ENCODE peak calls at places on chromosomes 11 and 22, in six cellular contexts. Z is HCT116, A is K562, Y is H1, K is HepG2, M is GM12878. U is an unnamed sample.
A peak's percentile ranks its signal among the peaks of the same experiment; 100 is the strongest.

GRCh38 chr11:103035656-103036434 is 56.1 kb downstream of the DCUN1D5 start:
- DNase-seq in Y (no peak), K (peak; percentile 53), Z (peak; percentile 84), A (peak; percentile 39), M (peak; percentile 55), U (peak; percentile 55)

GRCh38 chr11:3929232-3929631 is 73.8 kb downstream of the STIM1 start:
- DNase-seq in M (no peak), K (no peak), A (no peak), Z (no peak), Y (no peak), U (no peak)

GRCh38 chr11:133945087-133945974 is 11.4 kb downstream of the IGSF9B start:
- DNase-seq in M (no peak), K (no peak), A (no peak), Y (no peak), Z (no peak), U (no peak)

GRCh38 chr22:24393012-24393559 is 34.3 kb upstream of the ADORA2A start:
- DNase-seq in A (no peak), Y (no peak), Z (no peak), K (no peak), M (no peak), U (no peak)

GRCh38 chr11:5831196-5831829 is 10.4 kb downstream of the OR52E6 start:
- DNase-seq in Y (no peak), M (no peak), K (no peak), A (no peak), Z (no peak), U (no peak)

GRCh38 chr22:40404251-40405177 is 34.1 kb downstream of the SGSM3 start:
- DNase-seq in Z (no peak), M (no peak), K (no peak), Y (no peak), A (no peak), U (no peak)

GRCh38 chr11:12195773-12196172 is 85.4 kb downstream of the MICAL2 start:
- DNase-seq in A (peak; percentile 33), Z (no peak), M (no peak), K (no peak), Y (no peak), U (no peak)

GRCh38 chr22:38228873-38229740 is 27.3 kb downstream of the MAFF start:
- DNase-seq in K (peak; percentile 54), Y (no peak), A (no peak), M (no peak), Z (peak; percentile 51), U (no peak)

GRCh38 chr22:30868663-30869385 is 99.8 kb downstream of the MORC2 start:
- DNase-seq in Y (no peak), K (no peak), Z (no peak), A (peak; percentile 19), M (no peak), U (no peak)

GRCh38 chr11:64378335-64378884 is 19.4 kb downstream of the RPS6KA4 start:
- DNase-seq in Y (no peak), M (no peak), K (no peak), A (no peak), Z (no peak), U (no peak)

GRCh38 chr11:134370526-134371435 is 39.0 kb downstream of the GLB1L2 start:
- DNase-seq in Z (no peak), A (no peak), M (no peak), Y (no peak), K (no peak), U (no peak)

GRCh38 chr22:22207845-22208564 is 36.6 kb upstream of the VPREB1 start:
- DNase-seq in K (peak; percentile 53), Z (peak; percentile 69), Y (peak; percentile 36), A (peak; percentile 96), M (peak; percentile 62), U (no peak)

GRCh38 chr11:127274328-127274676 is 273.7 kb upstream of the KIRREL3 start:
- DNase-seq in K (no peak), Y (no peak), A (no peak), Z (no peak), M (no peak), U (no peak)

GRCh38 chr11:74019860-74020259 is 11.0 kb upstream of the UCP3 start:
- DNase-seq in M (peak; percentile 20), Y (no peak), Z (no peak), K (no peak), A (no peak), U (no peak)

GRCh38 chr11:114525682-114526081 is 34.0 kb downstream of the NXPE1 start:
- DNase-seq in Z (no peak), A (no peak), K (no peak), Y (no peak), M (no peak), U (no peak)

GRCh38 chr11:23471878-23472277 is 611.6 kb upstream of the CCDC179 start:
- DNase-seq in Y (no peak), K (no peak), Z (no peak), A (no peak), M (no peak), U (no peak)

GRCh38 chr11:120333801-120334200 is 2.4 kb upstream of the ARHGEF12 start:
- DNase-seq in Y (no peak), M (no peak), K (no peak), Z (no peak), A (no peak), U (no peak)

GRCh38 chr11:68043349-68044144 is 4.7 kb downstream of the TCIRG1 start:
- DNase-seq in M (no peak), Y (no peak), Z (no peak), A (peak; percentile 93), K (no peak), U (no peak)
- TF ChIP-seq SIN3A in M (no peak), Y (no peak), Z (no peak), A (no peak), K (no peak), U (no peak)

GRCh38 chr22:29083576-29084566 is 11.0 kb downstream of the KREMEN1 start:
- DNase-seq in M (no peak), K (no peak), Z (no peak), Y (no peak), A (no peak), U (no peak)
- TF ChIP-seq SIN3A in M (no peak), K (no peak), Z (no peak), Y (no peak), A (no peak), U (no peak)

DNA sequence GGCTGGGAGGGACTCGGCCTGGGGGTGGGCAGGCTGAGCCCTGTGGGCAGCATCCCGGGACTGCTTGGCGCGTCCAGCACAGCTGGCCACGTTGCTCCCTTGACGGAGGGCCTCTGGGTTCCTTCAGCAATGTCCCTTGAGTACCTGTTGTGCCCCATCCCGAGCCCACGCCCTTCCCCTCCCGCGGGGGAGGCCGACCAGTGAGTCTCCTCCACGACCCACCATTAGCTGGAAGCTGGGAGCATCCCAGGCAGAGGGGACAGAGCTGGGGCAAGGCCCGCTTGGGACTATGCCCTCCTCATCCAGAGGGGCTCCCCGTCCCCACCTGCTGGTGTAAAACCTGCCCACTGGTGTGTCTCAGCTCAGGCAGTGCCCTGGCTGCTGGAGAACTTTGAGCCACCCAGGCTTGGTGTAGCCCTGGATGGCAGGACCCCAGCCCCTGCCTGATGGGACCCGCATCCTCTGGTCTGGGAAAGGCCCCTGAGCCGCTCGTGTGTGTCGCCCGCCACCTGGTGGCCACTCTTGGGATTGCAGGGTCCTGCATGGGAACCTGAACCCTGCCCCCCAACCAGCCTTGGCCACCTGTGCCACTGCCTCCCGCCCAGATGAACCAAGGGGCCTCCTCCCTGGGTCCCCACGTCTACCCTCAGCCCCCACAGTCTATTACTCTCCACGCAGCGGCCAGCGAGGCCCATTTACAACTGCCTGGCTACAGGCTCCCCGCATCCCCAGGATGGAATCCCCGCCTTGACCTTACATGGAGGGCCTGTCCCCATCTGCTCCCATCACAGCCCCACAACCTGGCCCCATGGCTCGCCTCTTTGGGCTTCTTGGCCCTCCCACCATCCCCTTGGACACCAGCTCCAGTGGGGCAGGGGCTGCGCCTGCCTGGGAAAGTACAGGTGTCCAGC is 16.6 kb upstream of the ARHGAP8 start:
- DNase-seq in A (peak; percentile 76), K (peak; percentile 44), Z (no peak), Y (peak; percentile 49), M (no peak), U (peak; percentile 35)
- TF ChIP-seq SIN3A in A (no peak), K (no peak), Z (no peak), Y (peak; percentile 38), M (no peak), U (no peak)

GRCh38 chr11:43517518-43517917 is 158.8 kb downstream of the TTC17 start:
- DNase-seq in Z (no peak), A (no peak), Y (no peak), M (no peak), K (no peak), U (no peak)
- TF ChIP-seq SIN3A in Z (no peak), A (no peak), Y (no peak), M (no peak), K (no peak), U (no peak)

DNA sequence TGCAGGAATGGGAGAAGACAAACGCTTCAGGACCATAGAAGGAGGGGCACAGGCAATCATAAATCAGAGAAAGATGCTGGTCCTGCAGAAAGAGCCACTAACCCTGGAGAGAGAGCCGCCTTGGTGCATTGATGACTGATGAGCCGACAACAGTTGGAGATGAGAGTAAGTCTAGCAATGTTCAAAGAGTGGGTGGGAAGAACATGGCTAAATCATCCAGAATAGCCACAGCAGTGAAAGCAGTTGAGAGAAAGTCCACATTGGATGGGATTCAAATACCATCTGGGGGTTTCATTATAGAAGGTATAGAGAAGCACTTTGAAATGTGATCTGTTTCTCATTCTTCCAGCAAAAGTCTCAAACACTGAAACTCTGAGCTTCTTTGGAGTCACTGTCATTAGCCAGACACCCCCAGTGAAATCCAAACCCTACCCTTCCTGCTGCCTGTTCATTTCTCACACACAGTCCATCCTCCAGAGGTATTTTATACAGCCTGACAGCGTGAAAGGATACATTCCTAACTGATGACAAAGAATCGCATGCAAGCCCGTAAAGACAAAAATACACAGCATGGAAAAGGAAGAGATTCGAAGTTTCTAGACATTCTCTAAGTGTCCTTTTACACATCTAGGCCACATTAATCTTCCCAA is 303.1 kb upstream of the MPPED2 start:
- DNase-seq in K (no peak), Y (no peak), A (no peak), Z (no peak), M (no peak), U (no peak)
- TF ChIP-seq SIN3A in K (no peak), Y (no peak), A (no peak), Z (no peak), M (no peak), U (no peak)

GRCh38 chr11:125167954-125168821 is 3.6 kb downstream of the PKNOX2 start:
- DNase-seq in K (no peak), Y (no peak), M (no peak), Z (no peak), A (no peak), U (no peak)
- TF ChIP-seq SIN3A in K (no peak), Y (no peak), M (no peak), Z (no peak), A (no peak), U (no peak)

GRCh38 chr11:76626921-76627391 is 43.6 kb downstream of the LRRC32 start:
- DNase-seq in Z (no peak), Y (no peak), K (no peak), M (peak; percentile 88), A (no peak), U (no peak)
- TF ChIP-seq SIN3A in Z (no peak), Y (no peak), K (no peak), M (no peak), A (no peak), U (no peak)

U was measured in Panc1.